ENCODE peak calls at places on chromosomes 1 and 21, in six cellular contexts. M, R, O, H, N and D are unnamed samples.
A peak's percentile ranks its signal among the peaks of the same experiment; 100 is the strongest.

GRCh38 chr1:230831706-230832105 is 36.6 kb downstream of the C1orf198 start:
- DNase-seq in O (no peak), R (no peak), N (no peak), M (peak; percentile 11), H (no peak), D (no peak)

GRCh38 chr1:214660900-214661299 is 57.9 kb downstream of the CENPF start:
- DNase-seq in R (no peak), O (peak; percentile 21), M (no peak), N (no peak), H (peak; percentile 29), D (no peak)

GRCh38 chr1:96236156-96236739 is 485.3 kb upstream of the PTBP2 start:
- DNase-seq in M (no peak), N (no peak), R (peak; percentile 33), O (peak; percentile 15), H (peak; percentile 18), D (no peak)

GRCh38 chr1:226652613-226653012 is 86.5 kb downstream of the ITPKB start:
- DNase-seq in O (no peak), R (no peak), N (no peak), M (no peak), H (no peak), D (no peak)

GRCh38 chr1:199685369-199685768 is 342.1 kb upstream of the NR5A2 start:
- DNase-seq in M (no peak), R (no peak), N (no peak), H (no peak), O (no peak), D (no peak)

GRCh38 chr1:27960762-27961645 is 1.2 kb downstream of the XKR8 start:
- DNase-seq in H (no peak), M (peak; percentile 62), O (no peak), N (no peak), R (no peak), D (peak; percentile 31)

GRCh38 chr1:1757422-1758058 is 20.7 kb downstream of the NADK start:
- DNase-seq in R (no peak), O (no peak), M (no peak), H (no peak), N (no peak), D (no peak)

GRCh38 chr1:41516168-41516961 is 31.9 kb upstream of the EDN2 start:
- DNase-seq in O (peak; percentile 95), H (peak; percentile 91), M (peak; percentile 89), R (peak; percentile 88), N (peak; percentile 72), D (peak; percentile 88)

GRCh38 chr1:219792337-219793021 is 135.9 kb downstream of the SLC30A10 start:
- DNase-seq in R (no peak), M (no peak), O (no peak), H (no peak), N (no peak), D (no peak)

GRCh38 chr1:163796394-163796821 is 474.7 kb downstream of the NUF2 start:
- DNase-seq in H (no peak), R (no peak), O (no peak), N (no peak), M (no peak), D (no peak)

GRCh38 chr1:234692961-234693360 is 83.0 kb upstream of the IRF2BP2 start:
- DNase-seq in M (no peak), H (no peak), O (no peak), R (no peak), N (no peak), D (no peak)

GRCh38 chr1:164667010-164667409 is 108.0 kb downstream of the PBX1 start:
- DNase-seq in H (no peak), R (no peak), N (no peak), O (no peak), M (no peak), D (no peak)

GRCh38 chr1:6703016-6703415 is 1.4 kb upstream of the DNAJC11 start:
- DNase-seq in H (no peak), N (no peak), O (no peak), R (no peak), M (no peak), D (no peak)

GRCh38 chr1:87144981-87145380 is 183.7 kb upstream of the LMO4 start:
- DNase-seq in M (no peak), O (no peak), N (no peak), H (no peak), R (no peak), D (no peak)

GRCh38 chr1:40855513-40855912 is 6.7 kb downstream of the CITED4 start:
- DNase-seq in H (no peak), O (no peak), M (no peak), N (no peak), R (no peak), D (no peak)

DNA sequence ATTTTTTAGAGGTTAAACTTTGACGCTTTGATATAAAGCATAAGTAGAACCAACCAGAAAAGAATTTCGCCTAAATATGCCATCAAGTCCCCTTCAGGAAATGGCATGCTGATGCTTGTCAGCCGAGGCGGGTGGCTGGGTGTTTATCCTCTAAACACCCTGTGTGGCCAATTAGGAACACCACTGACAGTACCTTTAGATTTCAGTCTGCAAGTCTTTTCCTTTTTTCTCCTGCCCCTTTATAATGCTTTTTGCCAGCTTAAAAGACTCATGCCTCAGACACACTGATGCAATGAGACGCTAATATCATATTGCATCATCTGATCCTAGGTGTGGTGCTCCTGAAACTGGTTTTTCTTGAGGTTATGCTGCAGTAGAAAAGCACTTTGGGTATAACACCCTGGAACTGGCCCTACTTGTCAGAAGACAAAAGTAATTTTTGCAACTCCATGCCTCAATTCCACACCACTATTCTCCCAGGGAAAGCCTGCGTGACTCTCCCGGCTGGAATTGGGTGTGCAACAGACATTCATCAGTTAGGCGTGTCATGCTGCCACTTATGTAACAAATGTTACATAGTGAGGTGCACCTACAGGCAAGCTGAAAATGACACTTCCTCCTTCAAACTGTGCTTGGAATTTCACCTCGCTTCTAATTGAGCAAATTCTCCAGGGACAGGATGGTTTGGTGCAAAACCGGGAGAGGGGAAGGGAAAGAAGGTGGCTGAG is 2.0 kb upstream of the RCC2 start:
- DNase-seq in M (no peak), N (no peak), H (no peak), R (no peak), O (no peak), D (no peak)
- H3K4me1 ChIP-seq in M (peaks cover 20% of the 10 kb centered on the region), N (peaks cover 32% of the 10 kb centered on the region), H (peaks cover 15% of the 10 kb centered on the region), R (peaks cover 17% of the 10 kb centered on the region), O (no peaks in the 10 kb centered on the region), D (no peaks in the 10 kb centered on the region)

DNA sequence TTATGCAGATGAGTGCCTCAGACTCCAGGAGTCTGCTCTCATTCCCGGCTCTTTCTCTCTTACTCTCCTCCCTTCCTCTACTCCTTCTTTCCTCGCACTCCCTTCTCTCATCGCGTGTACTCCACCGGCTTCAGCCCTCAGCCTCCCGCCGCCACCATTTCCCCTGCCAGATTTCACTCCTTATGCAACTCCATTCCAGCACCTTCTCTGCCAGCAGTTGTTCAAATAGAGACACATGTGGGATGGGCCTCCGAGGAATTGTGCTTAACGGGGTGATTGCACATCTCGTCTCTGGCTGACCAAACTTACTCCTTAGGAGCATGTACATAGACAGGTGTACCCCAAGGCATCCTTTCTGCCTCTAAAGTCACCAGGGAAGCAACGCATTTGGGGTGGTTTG is 2.1 kb downstream of the CNTN2 start:
- DNase-seq in M (no peak), H (no peak), N (no peak), R (no peak), O (no peak), D (no peak)
- H3K27ac ChIP-seq in M (no peak overlapping the region), H (no peak overlapping the region), N (no peak overlapping the region), R (no peak overlapping the region), O (no peak overlapping the region), D (no peak overlapping the region)

DNA sequence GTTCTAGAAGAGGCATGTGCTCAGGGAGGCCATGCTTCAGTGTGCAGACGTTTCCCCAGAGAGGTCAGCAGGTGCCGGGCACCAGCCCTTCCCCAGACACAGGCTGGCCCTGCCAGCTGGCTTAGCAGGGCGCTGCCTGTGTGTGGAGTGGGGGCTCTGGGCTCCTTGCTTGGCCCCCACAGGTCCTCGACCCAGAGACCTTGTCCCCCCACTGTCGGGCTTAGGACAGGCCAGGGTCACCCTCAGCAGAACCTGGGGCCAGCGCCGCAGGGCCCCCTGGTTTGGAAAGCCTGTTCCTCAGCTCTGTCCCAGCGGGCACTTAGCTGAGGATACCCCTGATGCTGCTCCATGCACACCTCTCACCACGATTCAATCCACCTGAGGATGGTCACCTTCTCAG is 172.3 kb upstream of the ARHGEF16 start:
- DNase-seq in N (no peak), M (no peak), H (no peak), O (no peak), R (no peak), D (no peak)
- H3K9me3 ChIP-seq in N (no peaks in the 10 kb centered on the region), M (no peaks in the 10 kb centered on the region), H (no peaks in the 10 kb centered on the region), O (no peaks in the 10 kb centered on the region), R (no peaks in the 10 kb centered on the region), D (no peaks in the 10 kb centered on the region)

GRCh38 chr21:14545906-14546480 is at the start of gene SAMSN1:
- DNase-seq in R (peak; percentile 65), N (no peak), H (no peak), M (no peak), O (no peak), D (no peak)
- H3K4me1 ChIP-seq in R (no peaks in the 10 kb centered on the region), N (no peaks in the 10 kb centered on the region), H (no peaks in the 10 kb centered on the region), M (no peaks in the 10 kb centered on the region), O (no peaks in the 10 kb centered on the region), D (no peaks in the 10 kb centered on the region)

GRCh38 chr1:53697671-53698380 is 41.1 kb downstream of the GLIS1 start:
- DNase-seq in H (no peak), O (peak; percentile 45), M (no peak), N (no peak), R (no peak), D (no peak)
- H3K27ac ChIP-seq in H (no peak overlapping the region), O (no peak overlapping the region), M (peak overlapping the region; percentile 11), N (no peak overlapping the region), R (no peak overlapping the region), D (no peak overlapping the region)

GRCh38 chr21:22758478-22758877 is 1760.3 kb downstream of the NCAM2 start:
- DNase-seq in O (no peak), R (no peak), N (no peak), H (no peak), M (no peak), D (no peak)
- H3K9me3 ChIP-seq in O (no peaks in the 10 kb centered on the region), R (no peaks in the 10 kb centered on the region), N (no peaks in the 10 kb centered on the region), H (no peaks in the 10 kb centered on the region), M (no peaks in the 10 kb centered on the region), D (no peaks in the 10 kb centered on the region)